ENCODE peak calls at places on chromosomes 11 and 22, in nine cellular contexts. E is fibroblast of lung, N is astrocyte, Y is HCT116, T is prostate gland, B is omental fat pad, S is cardiac muscle cell, I is stomach, V is kidney. L is an unnamed sample.

GRCh38 chr22:28179392-28179791 is 260.3 kb upstream of the PITPNB start:
- DNase-seq in E (no peak), N (no peak), Y (no peak), T (no peak), B (no peak), S (no peak), I (no peak), V (no peak), L (no peak)

GRCh38 chr11:12188548-12189317 is 78.3 kb downstream of the MICAL2 start:
- DNase-seq in E (no peak), N (no peak), Y (no peak), T (no peak), B (no peak), S (no peak), I (no peak), V (no peak), L (no peak)

GRCh38 chr11:108221981-108222685 is at the start of gene NPAT:
- DNase-seq in E (no peak), N (no peak), Y (no peak), T (no peak), B (no peak), S (no peak), I (peak), V (no peak), L (no peak)

GRCh38 chr11:47552086-47552580 is 799 bp downstream of the CELF1 start:
- DNase-seq in E (peak), N (peak), Y (no peak), T (no peak), B (no peak), S (peak), I (no peak), V (peak), L (no peak)

GRCh38 chr11:110425751-110426545 is 3.8 kb upstream of the FDX1 start:
- DNase-seq in E (peak), N (peak), Y (no peak), T (no peak), B (no peak), S (peak), I (no peak), V (no peak), L (no peak)

GRCh38 chr11:133171374-133171773 is 360.9 kb downstream of the OPCML start:
- DNase-seq in E (no peak), N (no peak), Y (no peak), T (no peak), B (no peak), S (no peak), I (no peak), V (no peak), L (no peak)

GRCh38 chr22:29108137-29108536 is 35.3 kb downstream of the KREMEN1 start:
- DNase-seq in E (peak), N (peak), Y (peak), T (no peak), B (no peak), S (peak), I (no peak), V (no peak), L (no peak)

GRCh38 chr11:64165842-64166635 is at the start of gene MACROD1:
- DNase-seq in E (peak), N (peak), Y (peak), T (peak), B (peak), S (peak), I (peak), V (peak), L (peak)

GRCh38 chr11:126112547-126112946 is 49.9 kb upstream of the CDON start:
- DNase-seq in E (no peak), N (no peak), Y (no peak), T (no peak), B (no peak), S (peak), I (no peak), V (no peak), L (no peak)

GRCh38 chr22:27885977-27886842 is 32.8 kb downstream of the PITPNB start:
- DNase-seq in E (peak), N (peak), Y (peak), T (peak), B (no peak), S (peak), I (peak), V (no peak), L (no peak)

GRCh38 chr22:38461414-38462081 is 6.3 kb upstream of the KDELR3 start:
- DNase-seq in E (peak), N (peak), Y (peak), T (peak), B (peak), S (peak), I (peak), V (peak), L (peak)

GRCh38 chr11:62850911-62851806 is 11.8 kb upstream of the WDR74 start:
- DNase-seq in E (no peak), N (no peak), Y (peak), T (no peak), B (no peak), S (no peak), I (no peak), V (peak), L (no peak)

GRCh38 chr11:57800444-57801184 is 39.0 kb downstream of the CTNND1 start:
- DNase-seq in E (peak), N (peak), Y (peak), T (peak), B (no peak), S (peak), I (no peak), V (no peak), L (no peak)

GRCh38 chr11:706957-707816 is 1.2 kb downstream of the EPS8L2 start:
- DNase-seq in E (peak), N (no peak), Y (no peak), T (peak), B (no peak), S (no peak), I (peak), V (peak), L (peak)

GRCh38 chr11:57320719-57321387 is 3.9 kb downstream of the TNKS1BP1 start:
- DNase-seq in E (no peak), N (no peak), Y (no peak), T (peak), B (no peak), S (no peak), I (peak), V (peak), L (no peak)

GRCh38 chr11:27973851-27974536 is 134.0 kb downstream of the KIF18A start:
- DNase-seq in E (no peak), N (no peak), Y (no peak), T (no peak), B (no peak), S (no peak), I (no peak), V (no peak), L (no peak)

GRCh38 chr11:10459029-10459970 is 4.2 kb downstream of the AMPD3 start:
- DNase-seq in E (no peak), N (no peak), Y (no peak), T (no peak), B (no peak), S (peak), I (no peak), V (no peak), L (no peak)

GRCh38 chr22:39428597-39429071 is 28.2 kb upstream of the MGAT3 start:
- DNase-seq in E (peak), N (no peak), Y (no peak), T (no peak), B (no peak), S (no peak), I (no peak), V (no peak), L (peak)

GRCh38 chr11:8863838-8864237 is 47.2 kb upstream of the AKIP1 start:
- DNase-seq in E (peak), N (peak), Y (no peak), T (no peak), B (no peak), S (peak), I (no peak), V (no peak), L (no peak)

GRCh38 chr22:40635008-40635939 is 1.2 kb downstream of the MRTFA start:
- DNase-seq in E (peak), N (no peak), Y (no peak), T (no peak), B (no peak), S (peak), I (no peak), V (no peak), L (peak)

GRCh38 chr11:38019072-38019775 is 1421.2 kb upstream of the RAG2 start:
- DNase-seq in E (peak), N (peak), Y (no peak), T (no peak), B (no peak), S (peak), I (no peak), V (peak), L (peak)

GRCh38 chr11:102564110-102564509 is 33.6 kb upstream of the MMP7 start:
- DNase-seq in E (peak), N (peak), Y (peak), T (no peak), B (no peak), S (peak), I (no peak), V (no peak), L (no peak)

GRCh38 chr11:108713076-108713790 is 48.4 kb downstream of the DDX10 start:
- DNase-seq in E (peak), N (peak), Y (no peak), T (no peak), B (no peak), S (peak), I (no peak), V (no peak), L (no peak)

GRCh38 chr11:126257764-126258163 is 10.9 kb downstream of the SRPRA start:
- DNase-seq in E (peak), N (peak), Y (no peak), T (no peak), B (no peak), S (peak), I (no peak), V (no peak), L (no peak)

GRCh38 chr22:23180301-23180892 is at the start of gene BCR:
- DNase-seq in E (peak), N (peak), Y (peak), T (peak), B (no peak), S (peak), I (peak), V (peak), L (no peak)

GRCh38 chr11:41177791-41178190 is 281.7 kb downstream of the LRRC4C start:
- DNase-seq in E (peak), N (peak), Y (no peak), T (no peak), B (no peak), S (no peak), I (no peak), V (no peak), L (no peak)

GRCh38 chr22:43136255-43136654 is 6.9 kb downstream of the MCAT start:
- DNase-seq in E (peak), N (no peak), Y (no peak), T (no peak), B (no peak), S (peak), I (peak), V (no peak), L (no peak)

GRCh38 chr11:111063711-111064110 is 181.8 kb upstream of the POU2AF2 start:
- DNase-seq in E (peak), N (peak), Y (no peak), T (no peak), B (no peak), S (peak), I (no peak), V (no peak), L (no peak)

GRCh38 chr11:112504056-112504455 is 243.4 kb upstream of the PLET1 start:
- DNase-seq in E (peak), N (no peak), Y (no peak), T (no peak), B (no peak), S (no peak), I (no peak), V (no peak), L (no peak)

DNA sequence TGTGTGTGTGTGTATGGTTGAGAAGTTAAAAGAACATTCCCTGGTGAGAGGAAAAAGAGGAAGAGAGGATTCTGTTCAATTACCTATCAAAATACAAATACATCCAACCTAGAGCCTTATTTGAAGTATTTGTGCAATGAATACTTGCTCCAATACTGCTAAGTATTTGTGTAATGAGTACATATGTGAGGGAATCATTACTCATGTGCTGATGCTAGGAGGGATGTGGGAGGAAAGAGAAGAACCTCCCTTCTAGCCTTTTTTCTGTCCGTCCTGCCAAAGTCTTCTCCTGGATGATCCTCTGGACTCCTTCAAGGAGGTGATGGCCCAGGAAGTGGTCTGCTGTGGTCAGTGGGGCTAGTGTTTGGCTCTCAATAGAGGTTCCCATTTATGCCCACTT is 36.0 kb upstream of the ACCSL start:
- DNase-seq in E (peak), N (peak), Y (no peak), T (no peak), B (no peak), S (no peak), I (no peak), V (no peak), L (no peak)
- TF ChIP-seq CTCF in E (no peak), N (no peak), Y (no peak), T (no peak), B (no peak), S (no peak), I (no peak), V (no peak), L (no peak)

GRCh38 chr11:105456950-105457349 is 152.9 kb upstream of the GRIA4 start:
- DNase-seq in E (no peak), N (no peak), Y (no peak), T (no peak), B (no peak), S (no peak), I (no peak), V (no peak), L (no peak)
- TF ChIP-seq CTCF in E (no peak), N (no peak), Y (peak), T (no peak), B (no peak), S (no peak), I (no peak), V (no peak), L (peak)

GRCh38 chr22:46365166-46365624 is 29.7 kb downstream of the TRMU start:
- DNase-seq in E (no peak), N (no peak), Y (no peak), T (no peak), B (no peak), S (no peak), I (no peak), V (peak), L (no peak)

GRCh38 chr22:46366327-46366731 is 30.8 kb downstream of the TRMU start:
- DNase-seq in E (no peak), N (no peak), Y (no peak), T (no peak), B (no peak), S (no peak), I (no peak), V (peak), L (no peak)

GRCh38 chr22:46367707-46368191 is 32.2 kb downstream of the TRMU start:
- DNase-seq in E (peak), N (peak), Y (peak), T (peak), B (peak), S (peak), I (peak), V (peak), L (no peak)

GRCh38 chr22:46368422-46368821 is 32.9 kb downstream of the TRMU start:
- DNase-seq in E (no peak), N (no peak), Y (no peak), T (no peak), B (no peak), S (no peak), I (no peak), V (peak), L (no peak)

DNA sequence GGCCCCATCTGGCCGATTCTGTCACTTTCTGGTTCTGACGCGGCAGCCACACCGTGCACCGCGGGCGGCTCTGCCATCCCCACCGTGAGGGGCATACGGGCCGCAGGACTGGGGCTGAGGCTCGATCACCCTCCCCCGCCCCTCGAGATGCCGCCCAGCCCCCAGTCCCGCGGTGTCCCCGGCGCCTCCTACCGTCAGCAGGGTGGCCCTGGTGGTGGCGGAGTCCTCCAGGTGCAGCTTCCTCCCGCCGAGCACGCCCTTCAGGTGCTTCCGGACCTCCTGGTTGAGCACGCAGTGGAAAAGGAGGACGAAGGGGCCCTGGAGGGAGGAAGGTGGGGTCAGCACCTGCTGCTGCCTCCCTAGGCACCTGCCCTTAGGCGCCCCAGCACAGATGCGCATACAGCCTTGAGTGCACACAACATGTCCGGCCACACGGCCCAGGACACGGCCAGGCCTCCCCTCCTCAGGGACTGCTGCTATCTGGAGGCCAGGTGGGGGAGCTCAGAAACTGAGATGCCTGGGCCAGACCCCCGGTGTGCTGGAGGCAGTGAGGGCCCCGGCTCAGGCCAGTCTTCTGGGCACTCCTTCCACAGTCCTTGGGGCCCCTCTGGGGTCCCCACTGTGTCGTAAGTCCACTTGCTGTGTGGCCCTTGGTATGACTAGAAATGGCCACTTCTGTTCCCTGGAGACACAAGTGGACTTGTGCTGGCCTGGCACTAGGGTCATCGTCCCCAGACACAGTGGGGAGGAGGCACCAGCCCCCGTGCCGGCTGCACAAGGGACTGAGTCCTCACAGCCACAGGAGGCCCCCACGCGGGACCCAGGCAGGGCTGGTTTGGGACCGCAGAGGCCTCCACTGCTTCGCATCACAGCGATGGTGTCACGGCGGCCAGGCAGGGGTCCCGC is 31.5 kb downstream of the TRMU start:
- DNase-seq in E (no peak), N (no peak), Y (no peak), T (no peak), B (no peak), S (no peak), I (no peak), V (peak), L (no peak)
- TF ChIP-seq CTCF in E (no peak), N (no peak), Y (no peak), T (no peak), B (no peak), S (no peak), I (no peak), V (no peak), L (no peak)

DNA sequence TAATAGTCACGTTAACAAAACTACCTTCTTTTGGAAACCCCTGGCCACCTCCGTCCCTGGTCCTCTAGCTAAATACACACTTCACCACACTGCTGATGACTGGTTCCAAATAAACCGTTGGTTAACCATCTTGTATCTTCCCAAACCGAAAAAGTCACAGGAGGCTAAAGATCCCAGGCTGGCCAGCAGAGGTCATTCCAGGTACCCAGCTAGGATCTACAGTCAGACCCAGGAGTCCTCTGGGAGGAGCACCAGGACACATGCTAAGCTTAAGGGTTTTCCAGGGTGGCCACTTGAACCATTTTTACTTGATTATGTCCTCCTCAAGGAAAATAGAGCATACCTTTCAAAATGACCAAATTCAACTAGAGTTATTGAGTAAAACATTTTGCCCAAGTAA is 103.2 kb downstream of the ETS1 start:
- DNase-seq in E (no peak), N (no peak), Y (no peak), T (no peak), B (no peak), S (no peak), I (no peak), V (no peak), L (no peak)
- TF ChIP-seq CTCF in E (no peak), N (no peak), Y (peak), T (no peak), B (no peak), S (no peak), I (no peak), V (no peak), L (peak)

GRCh38 chr11:124277207-124277606 is 21.0 kb downstream of the OR8G5 start:
- DNase-seq in E (no peak), N (no peak), Y (no peak), T (no peak), B (no peak), S (no peak), I (no peak), V (peak), L (no peak)

GRCh38 chr11:124276081-124276480 is 19.9 kb downstream of the OR8G5 start:
- DNase-seq in E (peak), N (peak), Y (no peak), T (no peak), B (no peak), S (peak), I (no peak), V (no peak), L (no peak)

GRCh38 chr11:124274000-124274399 is 17.8 kb downstream of the OR8G5 start:
- DNase-seq in E (no peak), N (no peak), Y (no peak), T (no peak), B (no peak), S (no peak), I (no peak), V (no peak), L (no peak)

GRCh38 chr11:124278261-124278660 is 22.1 kb downstream of the OR8G5 start:
- DNase-seq in E (peak), N (peak), Y (no peak), T (no peak), B (no peak), S (peak), I (no peak), V (no peak), L (no peak)

GRCh38 chr11:124277809-124278208 is 21.6 kb downstream of the OR8G5 start:
- DNase-seq in E (no peak), N (no peak), Y (no peak), T (no peak), B (no peak), S (no peak), I (no peak), V (no peak), L (no peak)
- TF ChIP-seq CTCF in E (no peak), N (no peak), Y (peak), T (no peak), B (no peak), S (no peak), I (no peak), V (no peak), L (no peak)

L was measured in chondrocyte.